ENCODE peak calls at places on chromosomes 3 and 15, in seven cellular contexts. One of them, this sample, is unnamed.
A peak's percentile ranks its signal among the peaks of the same experiment; 100 is the strongest.

GRCh38 chr3:48696156-48696555 is 10.4 kb upstream of the NCKIPSD start:
- DNase-seq in activated CD8-positive, alpha-beta memory T cell treated with anti-CD3 and anti-CD28 coated beads, Interleukin-2, amount 10 ng/mL, durations not matched to agents 7 days and 5 days: no peak
- DNase-seq in posterior cingulate gyrus: no peak
- DNase-seq in choroid plexus epithelial cell: no peak
- DNase-seq in iris pigment epithelial cell: no peak
- DNase-seq in left kidney: no peak
- DNase-seq in T-helper 2 cell: no peak
- DNase-seq in this sample: no peak

GRCh38 chr15:28123408-28124023 is 24.4 kb upstream of the OCA2 start:
- DNase-seq in iris pigment epithelial cell: peak; percentile 81
- DNase-seq in posterior cingulate gyrus: peak; percentile 77
- DNase-seq in left kidney: peak; percentile 91
- DNase-seq in T-helper 2 cell: no peak
- DNase-seq in choroid plexus epithelial cell: peak; percentile 88
- DNase-seq in activated CD8-positive, alpha-beta memory T cell treated with anti-CD3 and anti-CD28 coated beads, Interleukin-2, amount 10 ng/mL, durations not matched to agents 7 days and 5 days: peak; percentile 69
- DNase-seq in this sample: peak; percentile 86

GRCh38 chr3:195250473-195251251 is 20.3 kb downstream of the XXYLT1 start:
- DNase-seq in activated CD8-positive, alpha-beta memory T cell treated with anti-CD3 and anti-CD28 coated beads, Interleukin-2, amount 10 ng/mL, durations not matched to agents 7 days and 5 days: peak; percentile 39
- DNase-seq in left kidney: peak; percentile 79
- DNase-seq in T-helper 2 cell: no peak
- DNase-seq in posterior cingulate gyrus: no peak
- DNase-seq in choroid plexus epithelial cell: peak; percentile 86
- DNase-seq in iris pigment epithelial cell: peak; percentile 63
- DNase-seq in this sample: no peak

GRCh38 chr3:58085616-58086015 is 77.4 kb downstream of the FLNB start:
- DNase-seq in activated CD8-positive, alpha-beta memory T cell treated with anti-CD3 and anti-CD28 coated beads, Interleukin-2, amount 10 ng/mL, durations not matched to agents 7 days and 5 days: peak; percentile 48
- DNase-seq in left kidney: no peak
- DNase-seq in choroid plexus epithelial cell: no peak
- DNase-seq in posterior cingulate gyrus: no peak
- DNase-seq in T-helper 2 cell: no peak
- DNase-seq in iris pigment epithelial cell: no peak
- DNase-seq in this sample: no peak

GRCh38 chr3:165185707-165186327 is 10.4 kb downstream of the SLITRK3 start:
- DNase-seq in choroid plexus epithelial cell: peak; percentile 76
- DNase-seq in activated CD8-positive, alpha-beta memory T cell treated with anti-CD3 and anti-CD28 coated beads, Interleukin-2, amount 10 ng/mL, durations not matched to agents 7 days and 5 days: peak; percentile 47
- DNase-seq in T-helper 2 cell: no peak
- DNase-seq in posterior cingulate gyrus: peak; percentile 47
- DNase-seq in left kidney: peak; percentile 83
- DNase-seq in iris pigment epithelial cell: peak; percentile 48
- DNase-seq in this sample: peak; percentile 71

GRCh38 chr3:196222876-196223595 is 6.7 kb downstream of the SLC51A start:
- DNase-seq in activated CD8-positive, alpha-beta memory T cell treated with anti-CD3 and anti-CD28 coated beads, Interleukin-2, amount 10 ng/mL, durations not matched to agents 7 days and 5 days: no peak
- DNase-seq in choroid plexus epithelial cell: no peak
- DNase-seq in iris pigment epithelial cell: no peak
- DNase-seq in T-helper 2 cell: no peak
- DNase-seq in left kidney: peak; percentile 30
- DNase-seq in posterior cingulate gyrus: no peak
- DNase-seq in this sample: no peak

GRCh38 chr15:70067011-70067410 is 30.7 kb downstream of the TLE3 start:
- DNase-seq in choroid plexus epithelial cell: no peak
- DNase-seq in left kidney: no peak
- DNase-seq in activated CD8-positive, alpha-beta memory T cell treated with anti-CD3 and anti-CD28 coated beads, Interleukin-2, amount 10 ng/mL, durations not matched to agents 7 days and 5 days: no peak
- DNase-seq in posterior cingulate gyrus: no peak
- DNase-seq in T-helper 2 cell: no peak
- DNase-seq in iris pigment epithelial cell: no peak
- DNase-seq in this sample: no peak

GRCh38 chr3:49723301-49723630 is 485 bp downstream of the GMPPB start:
- DNase-seq in T-helper 2 cell: peak; percentile 32
- DNase-seq in posterior cingulate gyrus: peak; percentile 44
- DNase-seq in choroid plexus epithelial cell: peak; percentile 56
- DNase-seq in left kidney: peak; percentile 69
- DNase-seq in iris pigment epithelial cell: peak; percentile 48
- DNase-seq in activated CD8-positive, alpha-beta memory T cell treated with anti-CD3 and anti-CD28 coated beads, Interleukin-2, amount 10 ng/mL, durations not matched to agents 7 days and 5 days: peak; percentile 84
- DNase-seq in this sample: peak; percentile 56

GRCh38 chr3:117744935-117745334 is 1035.4 kb downstream of the TUSC7 start:
- DNase-seq in activated CD8-positive, alpha-beta memory T cell treated with anti-CD3 and anti-CD28 coated beads, Interleukin-2, amount 10 ng/mL, durations not matched to agents 7 days and 5 days: no peak
- DNase-seq in iris pigment epithelial cell: no peak
- DNase-seq in T-helper 2 cell: no peak
- DNase-seq in left kidney: no peak
- DNase-seq in posterior cingulate gyrus: no peak
- DNase-seq in choroid plexus epithelial cell: no peak
- DNase-seq in this sample: no peak

GRCh38 chr15:100940785-100941379 is 21.7 kb downstream of the LRRK1 start:
- DNase-seq in choroid plexus epithelial cell: no peak
- DNase-seq in T-helper 2 cell: no peak
- DNase-seq in left kidney: peak; percentile 65
- DNase-seq in iris pigment epithelial cell: no peak
- DNase-seq in activated CD8-positive, alpha-beta memory T cell treated with anti-CD3 and anti-CD28 coated beads, Interleukin-2, amount 10 ng/mL, durations not matched to agents 7 days and 5 days: no peak
- DNase-seq in posterior cingulate gyrus: no peak
- DNase-seq in this sample: no peak

GRCh38 chr3:186493507-186493906 is 50.7 kb downstream of the CRYGS start:
- DNase-seq in posterior cingulate gyrus: no peak
- DNase-seq in choroid plexus epithelial cell: peak; percentile 55
- DNase-seq in left kidney: peak; percentile 55
- DNase-seq in activated CD8-positive, alpha-beta memory T cell treated with anti-CD3 and anti-CD28 coated beads, Interleukin-2, amount 10 ng/mL, durations not matched to agents 7 days and 5 days: no peak
- DNase-seq in T-helper 2 cell: no peak
- DNase-seq in iris pigment epithelial cell: peak; percentile 41
- DNase-seq in this sample: no peak

GRCh38 chr3:64158334-64158733 is 66.9 kb downstream of the PRICKLE2 start:
- DNase-seq in T-helper 2 cell: no peak
- DNase-seq in left kidney: no peak
- DNase-seq in activated CD8-positive, alpha-beta memory T cell treated with anti-CD3 and anti-CD28 coated beads, Interleukin-2, amount 10 ng/mL, durations not matched to agents 7 days and 5 days: no peak
- DNase-seq in iris pigment epithelial cell: peak; percentile 31
- DNase-seq in choroid plexus epithelial cell: no peak
- DNase-seq in posterior cingulate gyrus: no peak
- DNase-seq in this sample: no peak

GRCh38 chr3:62363275-62363674 is 10.1 kb downstream of the FEZF2 start:
- DNase-seq in left kidney: no peak
- DNase-seq in T-helper 2 cell: no peak
- DNase-seq in activated CD8-positive, alpha-beta memory T cell treated with anti-CD3 and anti-CD28 coated beads, Interleukin-2, amount 10 ng/mL, durations not matched to agents 7 days and 5 days: no peak
- DNase-seq in iris pigment epithelial cell: no peak
- DNase-seq in posterior cingulate gyrus: no peak
- DNase-seq in choroid plexus epithelial cell: no peak
- DNase-seq in this sample: no peak

GRCh38 chr3:49775538-49775937 is 10.8 kb downstream of the IP6K1 start:
- DNase-seq in choroid plexus epithelial cell: no peak
- DNase-seq in activated CD8-positive, alpha-beta memory T cell treated with anti-CD3 and anti-CD28 coated beads, Interleukin-2, amount 10 ng/mL, durations not matched to agents 7 days and 5 days: no peak
- DNase-seq in iris pigment epithelial cell: no peak
- DNase-seq in T-helper 2 cell: no peak
- DNase-seq in posterior cingulate gyrus: peak; percentile 64
- DNase-seq in left kidney: no peak
- DNase-seq in this sample: no peak

GRCh38 chr3:197030379-197031314 is 1.0 kb upstream of the MELTF start:
- DNase-seq in left kidney: no peak
- DNase-seq in activated CD8-positive, alpha-beta memory T cell treated with anti-CD3 and anti-CD28 coated beads, Interleukin-2, amount 10 ng/mL, durations not matched to agents 7 days and 5 days: no peak
- DNase-seq in T-helper 2 cell: no peak
- DNase-seq in iris pigment epithelial cell: peak; percentile 37
- DNase-seq in posterior cingulate gyrus: no peak
- DNase-seq in choroid plexus epithelial cell: no peak
- DNase-seq in this sample: peak; percentile 8

GRCh38 chr3:160665784-160666526 is 11.0 kb upstream of the ARL14 start:
- DNase-seq in T-helper 2 cell: no peak
- DNase-seq in left kidney: no peak
- DNase-seq in choroid plexus epithelial cell: peak; percentile 90
- DNase-seq in activated CD8-positive, alpha-beta memory T cell treated with anti-CD3 and anti-CD28 coated beads, Interleukin-2, amount 10 ng/mL, durations not matched to agents 7 days and 5 days: no peak
- DNase-seq in iris pigment epithelial cell: peak; percentile 85
- DNase-seq in posterior cingulate gyrus: no peak
- DNase-seq in this sample: peak; percentile 31

GRCh38 chr3:30496496-30496966 is 109.9 kb upstream of the TGFBR2 start:
- DNase-seq in left kidney: no peak
- DNase-seq in iris pigment epithelial cell: peak; percentile 94
- DNase-seq in T-helper 2 cell: no peak
- DNase-seq in posterior cingulate gyrus: peak; percentile 8
- DNase-seq in choroid plexus epithelial cell: peak; percentile 82
- DNase-seq in activated CD8-positive, alpha-beta memory T cell treated with anti-CD3 and anti-CD28 coated beads, Interleukin-2, amount 10 ng/mL, durations not matched to agents 7 days and 5 days: no peak
- DNase-seq in this sample: peak; percentile 42

This sample was measured in GM03348.